ENCODE peak calls at places on chromosomes 7 and 10, in four cellular contexts. J is cardiac muscle cell, T is fibroblast of mammary gland, R is OCI-LY7. F is an unnamed sample.

GRCh38 chr10:97179731-97180366 is 5.9 kb downstream of the SLIT1 start:
- DNase-seq in J (peak; percentile 70), T (no peak), R (no peak), F (no peak)

GRCh38 chr7:155457544-155458316 is at the start of gene EN2:
- DNase-seq in J (peak; percentile 30), T (no peak), R (no peak), F (no peak)

GRCh38 chr7:15916666-15917388 is 230.3 kb upstream of the MEOX2 start:
- DNase-seq in J (no peak), T (peak; percentile 20), R (no peak), F (no peak)

GRCh38 chr10:12605580-12606405 is 256.4 kb downstream of the CAMK1D start:
- DNase-seq in J (no peak), T (peak; percentile 11), R (peak; percentile 84), F (peak; percentile 89)

GRCh38 chr7:111029574-111030357 is 61.2 kb upstream of the LRRN3 start:
- DNase-seq in J (peak; percentile 48), T (peak; percentile 55), R (no peak), F (peak; percentile 12)

GRCh38 chr7:74496272-74496671 is 42.6 kb downstream of the GTF2IRD1 start:
- DNase-seq in J (no peak), T (no peak), R (no peak), F (no peak)

GRCh38 chr7:106914018-106914607 is 49.0 kb downstream of the PIK3CG start:
- DNase-seq in J (no peak), T (peak; percentile 8), R (no peak), F (no peak)

GRCh38 chr10:29648114-29648982 is 13.6 kb upstream of the SVIL start:
- DNase-seq in J (no peak), T (peak; percentile 82), R (no peak), F (peak; percentile 59)

GRCh38 chr10:100888957-100889356 is 23.8 kb upstream of the SLF2 start:
- DNase-seq in J (no peak), T (peak; percentile 35), R (no peak), F (no peak)

GRCh38 chr10:132802694-132803320 is 16.9 kb upstream of the NKX6-2 start:
- DNase-seq in J (no peak), T (no peak), R (no peak), F (no peak)

GRCh38 chr10:72790216-72790990 is 98.5 kb downstream of the MCU start:
- DNase-seq in J (no peak), T (no peak), R (no peak), F (no peak)

GRCh38 chr10:271201-271600 is 135.9 kb downstream of the ZMYND11 start:
- DNase-seq in J (no peak), T (no peak), R (no peak), F (no peak)

GRCh38 chr7:132207211-132207610 is 369.1 kb downstream of the PLXNA4 start:
- DNase-seq in J (peak; percentile 93), T (no peak), R (no peak), F (no peak)

GRCh38 chr10:116708386-116708785 is 34.0 kb downstream of the HSPA12A start:
- DNase-seq in J (no peak), T (peak; percentile 66), R (no peak), F (no peak)

GRCh38 chr7:27115161-27116018 is 12.9 kb upstream of the HOXA2 start:
- DNase-seq in J (no peak), T (peak; percentile 74), R (no peak), F (no peak)

GRCh38 chr10:71218833-71219120 is 6.4 kb downstream of the UNC5B start:
- DNase-seq in J (no peak), T (no peak), R (no peak), F (no peak)

GRCh38 chr10:126041804-126042231 is 145.5 kb downstream of the FANK1 start:
- DNase-seq in J (no peak), T (no peak), R (peak; percentile 76), F (peak; percentile 32)

GRCh38 chr7:22348379-22348778 is 8.6 kb downstream of the RAPGEF5 start:
- DNase-seq in J (no peak), T (no peak), R (no peak), F (no peak)

GRCh38 chr10:86377797-86378146 is 11.2 kb upstream of the GRID1 start:
- DNase-seq in J (no peak), T (no peak), R (no peak), F (no peak)

GRCh38 chr10:48792121-48792520 is 107.4 kb downstream of the WDFY4 start:
- DNase-seq in J (no peak), T (no peak), R (no peak), F (no peak)

GRCh38 chr7:42338231-42339222 is 101.5 kb upstream of the GLI3 start:
- DNase-seq in J (no peak), T (peak; percentile 49), R (no peak), F (no peak)

GRCh38 chr7:90877201-90877600 is 281.1 kb downstream of the CDK14 start:
- DNase-seq in J (no peak), T (no peak), R (no peak), F (no peak)

GRCh38 chr10:70996549-70996948 is 108.2 kb upstream of the PCBD1 start:
- DNase-seq in J (no peak), T (no peak), R (no peak), F (no peak)

GRCh38 chr7:44615149-44615611 is 8.8 kb downstream of the OGDH start:
- DNase-seq in J (no peak), T (peak; percentile 32), R (no peak), F (no peak)

GRCh38 chr7:4179616-4180380 is 502.3 kb upstream of the FOXK1 start:
- DNase-seq in J (no peak), T (no peak), R (no peak), F (no peak)

GRCh38 chr7:120600607-120601006 is 257.3 kb downstream of the TSPAN12 start:
- DNase-seq in J (no peak), T (no peak), R (no peak), F (no peak)

GRCh38 chr7:99102361-99102760 is 41.5 kb downstream of the SMURF1 start:
- DNase-seq in J (no peak), T (peak; percentile 70), R (no peak), F (no peak)

GRCh38 chr10:99360935-99361334 is 31.8 kb downstream of the CNNM1 start:
- DNase-seq in J (no peak), T (no peak), R (no peak), F (no peak)

GRCh38 chr10:91582063-91582673 is 50.7 kb downstream of the PPP1R3C start:
- DNase-seq in J (peak; percentile 68), T (no peak), R (no peak), F (no peak)

GRCh38 chr10:43879162-43879561 is 230.5 kb upstream of the ZNF32 start:
- DNase-seq in J (no peak), T (no peak), R (no peak), F (no peak)

GRCh38 chr7:14377646-14378266 is 388.3 kb upstream of the ETV1 start:
- DNase-seq in J (no peak), T (peak; percentile 78), R (no peak), F (no peak)

GRCh38 chr10:103991393-103992128 is 24.6 kb downstream of the SLK start:
- DNase-seq in J (no peak), T (no peak), R (no peak), F (no peak)

GRCh38 chr10:117391436-117392205 is 16.4 kb upstream of the PDZD8 start:
- DNase-seq in J (no peak), T (peak; percentile 47), R (no peak), F (no peak)

GRCh38 chr7:128217972-128218652 is 23.0 kb upstream of the LEP start:
- DNase-seq in J (no peak), T (peak; percentile 48), R (no peak), F (no peak)
- H3K4me3 ChIP-seq in J (no peak overlapping the region), T (no peak overlapping the region), R (no peak overlapping the region), F (no peak overlapping the region)

GRCh38 chr10:4129866-4130455 is 345.0 kb upstream of the KLF6 start:
- DNase-seq in J (no peak), T (no peak), R (no peak), F (peak; percentile 4)

GRCh38 chr10:4131407-4132215 is 346.6 kb upstream of the KLF6 start:
- DNase-seq in J (no peak), T (peak; percentile 88), R (peak; percentile 63), F (peak; percentile 58)

GRCh38 chr10:4134701-4135100 is 349.7 kb upstream of the KLF6 start:
- DNase-seq in J (no peak), T (no peak), R (no peak), F (no peak)

GRCh38 chr10:4130685-4131084 is 345.7 kb upstream of the KLF6 start:
- DNase-seq in J (no peak), T (no peak), R (peak; percentile 19), F (peak; percentile 36)

GRCh38 chr10:4132216-4132556 is 347.2 kb upstream of the KLF6 start:
- DNase-seq in J (no peak), T (no peak), R (no peak), F (no peak)
- H3K4me3 ChIP-seq in J (no peak overlapping the region), T (no peak overlapping the region), R (no peak overlapping the region), F (no peak overlapping the region)

DNA sequence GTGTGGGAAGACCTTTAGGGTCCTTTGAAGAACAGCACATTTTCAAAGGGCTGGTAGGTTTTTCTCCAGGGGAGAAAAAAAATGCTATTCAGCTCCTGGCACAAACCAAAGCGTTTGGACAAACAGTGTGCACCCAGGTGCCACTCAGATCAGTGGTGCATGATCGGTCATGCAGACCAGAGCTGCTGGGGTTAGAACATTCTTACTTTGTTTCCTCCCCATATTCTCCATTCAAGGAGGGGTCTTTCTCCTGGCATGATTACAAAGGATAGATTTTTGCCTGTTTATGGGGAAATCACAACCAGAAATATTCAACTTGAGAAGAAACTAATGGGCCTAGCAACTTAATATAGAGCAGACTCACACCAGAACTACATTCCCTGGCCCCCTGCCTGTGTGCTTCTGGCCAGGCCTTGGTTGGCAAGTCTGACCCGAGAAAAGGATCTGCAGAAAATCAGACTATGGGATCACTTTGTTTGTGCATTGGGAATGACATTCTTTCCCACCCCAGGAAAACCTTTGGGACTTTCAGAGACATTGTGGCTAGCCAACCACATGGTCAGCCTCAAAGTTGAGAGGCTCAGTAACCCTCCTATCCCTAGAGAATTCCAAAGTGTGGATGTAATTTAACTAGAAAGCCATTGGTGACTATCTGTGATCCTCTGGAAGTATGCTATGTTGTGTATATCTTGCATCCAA is 82.3 kb upstream of the FGL2 start:
- DNase-seq in J (no peak), T (no peak), R (peak; percentile 16), F (no peak)
- H3K4me3 ChIP-seq in J (no peak overlapping the region), T (no peak overlapping the region), R (no peak overlapping the region), F (no peak overlapping the region)

GRCh38 chr7:109950256-109950655 is 1140.7 kb upstream of the LRRN3 start:
- DNase-seq in J (no peak), T (no peak), R (no peak), F (no peak)

GRCh38 chr7:109945820-109946518 is 1145.0 kb upstream of the LRRN3 start:
- DNase-seq in J (no peak), T (no peak), R (no peak), F (no peak)

GRCh38 chr7:109956916-109957315 is 1134.0 kb upstream of the LRRN3 start:
- DNase-seq in J (no peak), T (no peak), R (no peak), F (no peak)

DNA sequence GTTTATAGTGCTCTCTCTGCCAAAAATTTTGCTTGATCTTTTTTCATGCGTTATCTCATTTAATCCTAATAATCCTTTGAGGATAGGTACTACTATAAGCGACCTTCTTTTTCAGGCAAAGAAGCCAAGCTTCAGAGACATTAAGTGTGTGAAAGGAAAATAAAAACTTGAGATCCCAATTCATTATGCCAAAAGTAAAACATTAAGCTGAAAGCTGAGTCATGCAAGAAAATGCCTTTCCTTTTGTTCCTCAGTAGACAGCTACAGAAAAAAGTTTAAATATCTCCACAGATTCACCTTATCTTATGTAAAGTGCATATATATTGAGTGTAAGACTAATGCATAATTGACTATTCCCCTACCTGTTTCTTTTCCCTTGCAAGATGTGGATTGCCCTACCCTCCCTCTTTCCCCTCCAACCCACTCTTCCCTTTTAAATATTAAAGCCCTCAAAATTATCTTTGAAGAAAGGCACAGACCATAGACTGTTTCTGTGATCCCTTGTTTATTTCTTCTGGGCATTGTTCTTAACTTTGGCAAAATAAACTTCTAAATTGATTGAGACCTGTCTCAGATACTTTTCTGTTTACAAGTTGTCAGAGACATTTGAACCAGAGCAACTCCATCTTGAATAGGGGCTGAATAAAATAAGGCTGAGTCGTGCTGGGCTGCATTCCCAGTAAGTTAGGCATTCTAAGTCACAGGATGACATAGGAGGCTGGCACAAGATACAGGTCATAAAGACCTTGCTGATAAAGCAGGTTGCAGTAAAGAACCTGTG is 1139.9 kb upstream of the LRRN3 start:
- DNase-seq in J (no peak), T (no peak), R (no peak), F (no peak)
- H3K4me3 ChIP-seq in J (no peak overlapping the region), T (no peak overlapping the region), R (no peak overlapping the region), F (no peak overlapping the region)